ENCODE peak calls at places on chromosomes 11 and 22, in four cellular contexts. Z, V, K and C are unnamed samples.

GRCh38 chr11:33329705-33330329 is 72.6 kb downstream of the HIPK3 start:
- DNase-seq in Z (no peak), V (peak; percentile 50), K (no peak), C (peak; percentile 27)

GRCh38 chr11:34823197-34823596 is 93.0 kb downstream of the APIP start:
- DNase-seq in Z (no peak), V (no peak), K (no peak), C (no peak)

GRCh38 chr11:120340529-120340928 is 4.3 kb downstream of the ARHGEF12 start:
- DNase-seq in Z (no peak), V (no peak), K (no peak), C (no peak)

GRCh38 chr22:43867839-43868652 is 5.7 kb upstream of the SULT4A1 start:
- DNase-seq in Z (no peak), V (peak; percentile 34), K (no peak), C (peak; percentile 25)

GRCh38 chr11:1938343-1939005 is 8.7 kb upstream of the MRPL23 start:
- DNase-seq in Z (no peak), V (no peak), K (no peak), C (no peak)

GRCh38 chr11:72263363-72263762 is 19.4 kb upstream of the PHOX2A start:
- DNase-seq in Z (no peak), V (no peak), K (no peak), C (no peak)

GRCh38 chr22:31400023-31400397 is 606 bp downstream of the DRG1 start:
- DNase-seq in Z (no peak), V (peak; percentile 7), K (no peak), C (peak; percentile 16)

GRCh38 chr11:104222464-104222863 is 58.5 kb upstream of the PDGFD start:
- DNase-seq in Z (no peak), V (no peak), K (no peak), C (no peak)

GRCh38 chr11:112320668-112321067 is 60.0 kb upstream of the PLET1 start:
- DNase-seq in Z (no peak), V (peak; percentile 68), K (no peak), C (peak; percentile 24)

GRCh38 chr22:25748704-25749103 is 6.7 kb downstream of the MYO18B start:
- DNase-seq in Z (no peak), V (peak; percentile 69), K (no peak), C (no peak)

GRCh38 chr11:123357990-123358827 is 71.9 kb upstream of the GRAMD1B start:
- DNase-seq in Z (no peak), V (peak; percentile 14), K (no peak), C (no peak)

GRCh38 chr11:57513911-57514537 is 1.5 kb downstream of the SLC43A1 start:
- DNase-seq in Z (no peak), V (peak; percentile 53), K (no peak), C (no peak)

GRCh38 chr11:117473692-117474091 is 146.0 kb downstream of the CEP164 start:
- DNase-seq in Z (no peak), V (no peak), K (no peak), C (no peak)

GRCh38 chr11:77020751-77021150 is 13.4 kb upstream of the B3GNT6 start:
- DNase-seq in Z (no peak), V (no peak), K (no peak), C (no peak)